ENCODE peak calls at places on chromosome 6, in four cellular contexts. T is WTC11, P is PC-3, S is cardiac muscle cell. O is an unnamed sample.

GRCh38 chr6:133542056-133542821 is 301.1 kb downstream of the EYA4 start:
- DNase-seq in T (no peak), P (peak), S (peak), O (no peak)

GRCh38 chr6:122747573-122747972 is 31.9 kb upstream of the FABP7 start:
- DNase-seq in T (no peak), P (no peak), S (no peak), O (no peak)

GRCh38 chr6:3267162-3267561 is 8.4 kb downstream of the PSMG4 start:
- DNase-seq in S (no peak), P (no peak), T (no peak), O (no peak)

GRCh38 chr6:158642097-158642601 is 2.4 kb downstream of the DYNLT1 start:
- DNase-seq in S (peak), T (no peak), P (peak), O (no peak)

GRCh38 chr6:157721431-157722229 is 101.4 kb upstream of the SNX9 start:
- DNase-seq in S (no peak), T (no peak), P (no peak), O (no peak)

GRCh38 chr6:136783495-136784270 is 8.6 kb downstream of the MAP3K5 start:
- DNase-seq in P (no peak), S (no peak), T (no peak), O (no peak)

GRCh38 chr6:121504227-121504626 is 68.8 kb downstream of the GJA1 start:
- DNase-seq in S (peak), P (peak), T (no peak), O (no peak)

GRCh38 chr6:56683882-56684281 is 41.2 kb upstream of the DST start:
- DNase-seq in P (peak), S (peak), T (no peak), O (no peak)

GRCh38 chr6:37340639-37340943 is 13.2 kb upstream of the RNF8 start:
- DNase-seq in S (no peak), T (no peak), P (peak), O (no peak)

GRCh38 chr6:28580484-28580883 is 54.8 kb downstream of the GPX5 start:
- DNase-seq in T (no peak), S (no peak), P (peak), O (no peak)

GRCh38 chr6:24740861-24741260 is 21.9 kb upstream of the C6orf62 start:
- DNase-seq in P (peak), S (no peak), T (no peak), O (no peak)

GRCh38 chr6:24694198-24694597 is 24.8 kb downstream of the C6orf62 start:
- DNase-seq in P (no peak), T (no peak), S (no peak), O (no peak)

GRCh38 chr6:80186082-80186481 is 79.6 kb downstream of the BCKDHB start:
- DNase-seq in T (no peak), S (no peak), P (no peak), O (no peak)

GRCh38 chr6:113595921-113596376 is 261.2 kb upstream of the MARCKS start:
- DNase-seq in P (no peak), T (no peak), S (peak), O (no peak)

GRCh38 chr6:35967059-35967769 is 46.3 kb upstream of the SRPK1 start:
- DNase-seq in T (no peak), S (no peak), P (no peak), O (no peak)

GRCh38 chr6:170024940-170025339 is 265.9 kb downstream of the DLL1 start:
- DNase-seq in S (peak), T (no peak), P (peak), O (no peak)

GRCh38 chr6:105072799-105073199 is 107.0 kb downstream of the POPDC3 start:
- DNase-seq in T (no peak), P (peak), S (peak), O (no peak)

GRCh38 chr6:93751969-93752368 is 332.6 kb upstream of the EPHA7 start:
- DNase-seq in S (peak), T (no peak), P (no peak), O (no peak)

GRCh38 chr6:22888147-22888831 is 318.9 kb downstream of the HDGFL1 start:
- DNase-seq in P (peak), T (no peak), S (no peak), O (no peak)

GRCh38 chr6:89411019-89411268 is 1.1 kb downstream of the RRAGD start:
- DNase-seq in S (no peak), P (no peak), T (no peak), O (no peak)

GRCh38 chr6:11380549-11380948 is 148.1 kb upstream of the NEDD9 start:
- DNase-seq in T (no peak), P (no peak), S (no peak), O (no peak)

GRCh38 chr6:45605971-45606370 is 228.2 kb upstream of the SUPT3H start:
- DNase-seq in T (no peak), S (peak), P (no peak), O (no peak)

GRCh38 chr6:29976588-29977424 is 34.5 kb downstream of the HLA-A start:
- DNase-seq in T (peak), S (peak), P (peak), O (peak)

GRCh38 chr6:74734901-74735300 is 471.0 kb downstream of the COL12A1 start:
- DNase-seq in T (no peak), P (no peak), S (no peak), O (no peak)

GRCh38 chr6:33886673-33887144 is 82.9 kb upstream of the MLN start:
- DNase-seq in T (no peak), S (peak), P (peak), O (no peak)

GRCh38 chr6:35195120-35195780 is 18.5 kb upstream of the SCUBE3 start:
- DNase-seq in T (no peak), S (no peak), P (peak), O (no peak)

GRCh38 chr6:68978411-68978810 is 343.3 kb downstream of the ADGRB3 start:
- DNase-seq in P (no peak), S (no peak), T (no peak), O (no peak)

GRCh38 chr6:87407531-87407895 is 259 bp upstream of the CFAP206 start:
- DNase-seq in P (peak), T (no peak), S (peak), O (no peak)

DNA sequence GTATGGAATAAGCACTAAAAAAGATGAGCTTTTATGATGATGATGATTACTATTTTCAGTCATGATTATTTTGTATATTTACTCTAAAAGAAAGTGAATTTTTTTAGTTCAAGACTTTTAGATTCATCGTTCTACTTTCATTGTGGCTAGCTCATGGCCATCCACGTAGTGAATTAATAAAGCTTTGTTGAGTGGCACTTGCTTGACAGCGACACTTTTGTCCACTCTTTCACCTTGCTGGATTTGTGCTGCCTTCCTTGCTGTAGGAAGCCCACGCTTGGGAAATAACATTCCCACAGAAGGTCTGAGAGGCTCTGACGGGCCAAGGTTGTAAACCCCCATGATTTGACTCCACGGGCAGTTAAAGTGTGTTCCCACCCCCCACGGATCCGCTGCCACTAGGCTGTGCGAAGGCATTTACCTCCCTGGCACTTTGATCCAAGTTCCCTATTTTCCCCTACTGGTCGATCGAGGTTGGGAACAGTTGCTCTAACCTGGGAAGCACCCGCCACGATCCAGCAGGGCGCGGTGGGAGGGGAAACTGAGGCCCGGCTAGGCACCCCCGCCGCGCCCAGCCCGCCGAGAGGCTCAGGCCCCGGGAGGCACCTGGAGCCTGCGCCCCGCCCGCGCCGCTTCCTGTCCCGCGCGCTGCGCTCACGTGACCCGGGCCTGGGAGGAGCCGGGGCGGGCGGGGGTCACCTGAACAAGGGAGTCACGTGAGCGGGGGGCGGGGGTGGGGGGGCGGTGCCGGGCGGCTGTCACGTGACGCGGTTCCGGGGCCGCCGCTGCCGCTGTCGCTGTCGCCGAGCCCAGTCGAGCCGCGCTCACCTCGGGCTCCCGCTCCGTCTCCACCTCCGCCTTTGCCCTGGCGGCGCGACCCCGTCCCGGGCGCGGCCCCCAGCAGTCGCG is at the start of gene IGF2R:
- DNase-seq in T (peak), P (peak), S (peak), O (peak)
- TF ChIP-seq CTCF in T (no peak), P (no peak), S (peak), O (no peak)

DNA sequence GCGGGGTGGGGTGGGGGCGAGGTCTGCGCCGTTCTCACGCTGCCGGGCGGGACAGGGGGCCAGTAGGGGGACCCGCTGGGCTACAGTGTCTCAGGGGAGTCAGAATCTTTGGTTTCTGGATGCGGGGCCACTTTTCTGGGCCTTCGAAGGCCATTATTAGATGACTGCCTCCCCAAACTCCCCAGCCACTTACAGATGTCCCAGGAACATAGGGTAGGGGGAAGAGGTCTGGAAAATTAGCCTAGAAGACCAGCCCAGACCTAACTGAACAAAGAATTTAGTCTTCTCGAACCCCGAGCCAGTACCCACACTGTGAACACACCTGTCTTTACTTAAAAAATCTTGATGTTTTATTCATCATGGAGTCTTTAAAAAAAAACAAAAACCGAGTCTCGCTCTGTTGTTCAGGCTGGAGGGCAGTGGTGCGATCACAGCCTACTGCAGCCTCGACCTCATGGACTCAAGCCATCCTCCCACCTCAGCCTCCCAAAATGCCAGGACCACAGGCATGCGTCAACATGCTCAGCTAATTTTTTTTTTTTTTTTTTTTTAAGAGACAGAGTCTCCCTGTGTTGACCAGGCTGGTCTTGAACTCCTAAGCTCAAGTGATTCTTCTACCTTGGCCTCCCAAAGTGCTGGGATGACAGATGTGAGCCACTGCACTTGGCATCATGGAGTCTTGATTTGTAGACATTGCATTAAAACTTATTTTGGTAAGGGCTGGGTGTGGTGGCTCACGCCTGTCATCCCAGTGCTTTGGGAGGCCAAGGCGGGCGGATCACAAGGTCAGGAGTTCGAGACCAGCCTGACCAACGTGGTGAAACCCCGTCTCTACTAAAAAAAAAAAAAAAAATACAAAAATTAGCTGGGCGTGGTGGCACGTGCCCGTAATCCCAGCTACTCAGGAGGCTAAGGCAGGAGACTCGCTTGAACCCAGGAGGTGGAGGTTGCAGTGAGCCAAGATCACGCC is 3.3 kb upstream of the SLC29A1 start:
- DNase-seq in S (no peak), T (no peak), P (no peak), O (no peak)
- TF ChIP-seq CTCF in S (no peak), T (no peak), P (no peak), O (no peak)

GRCh38 chr6:99821164-99821563 is 172.9 kb downstream of the MCHR2 start:
- DNase-seq in S (no peak), P (peak), T (no peak), O (no peak)

GRCh38 chr6:99819853-99820252 is 174.2 kb downstream of the MCHR2 start:
- DNase-seq in S (no peak), T (no peak), P (no peak), O (no peak)

GRCh38 chr6:99818161-99818560 is 175.9 kb downstream of the MCHR2 start:
- DNase-seq in S (no peak), T (no peak), P (no peak), O (no peak)

DNA sequence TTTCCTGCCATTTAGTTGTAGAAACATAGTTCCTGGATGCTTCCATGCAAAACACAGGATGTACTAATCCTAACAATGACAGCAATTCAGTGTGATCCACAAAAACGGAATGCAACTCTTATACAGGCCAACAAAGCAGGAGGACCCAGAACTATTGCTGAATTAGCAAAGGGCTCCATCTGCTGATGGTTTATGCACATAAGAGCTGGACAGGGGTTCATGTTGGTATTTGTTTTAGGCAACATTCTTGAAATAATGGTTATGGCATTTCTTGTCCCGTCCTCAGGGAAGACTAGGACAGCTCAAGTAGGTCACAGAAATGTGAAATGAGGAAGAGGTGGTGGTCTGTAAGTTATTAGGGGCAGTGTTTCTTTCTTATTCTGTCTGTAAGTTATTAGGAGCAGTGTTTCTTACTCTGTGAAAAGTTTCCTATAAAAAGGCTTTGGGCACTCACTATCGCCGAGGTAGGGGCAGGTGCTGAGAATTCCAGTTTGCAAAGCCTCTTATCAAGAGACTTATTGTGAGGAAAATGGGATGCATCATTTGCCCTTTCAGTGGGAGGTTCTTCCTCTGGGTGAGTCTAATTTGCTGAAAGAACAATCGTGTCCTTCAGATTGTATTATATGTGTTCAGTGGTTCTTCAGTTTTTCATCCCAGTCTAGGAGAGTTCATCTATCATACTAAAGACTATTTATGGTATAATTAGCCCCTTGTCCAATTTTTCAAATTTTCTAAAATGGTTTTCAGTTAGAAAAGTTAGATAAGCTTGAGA is 171.1 kb downstream of the MCHR2 start:
- DNase-seq in T (no peak), S (peak), P (peak), O (peak)
- TF ChIP-seq CTCF in T (no peak), S (peak), P (peak), O (peak)

GRCh38 chr6:91659881-91660280 is 1073.0 kb upstream of the MAP3K7 start:
- DNase-seq in P (no peak), T (no peak), S (no peak), O (no peak)
- TF ChIP-seq CTCF in P (no peak), T (no peak), S (no peak), O (no peak)

GRCh38 chr6:6764764-6765434 is 176.4 kb downstream of the LY86 start:
- DNase-seq in P (no peak), T (no peak), S (no peak), O (no peak)

GRCh38 chr6:6760054-6760453 is 171.5 kb downstream of the LY86 start:
- DNase-seq in S (no peak), P (no peak), T (no peak), O (no peak)

GRCh38 chr6:6758546-6758914 is 170.0 kb downstream of the LY86 start:
- DNase-seq in S (no peak), T (no peak), P (no peak), O (no peak)

GRCh38 chr6:6753301-6753700 is 164.8 kb downstream of the LY86 start:
- DNase-seq in T (no peak), S (no peak), P (no peak), O (no peak)

GRCh38 chr6:6758915-6759654 is 170.6 kb downstream of the LY86 start:
- DNase-seq in S (peak), T (peak), P (peak), O (peak)
- TF ChIP-seq CTCF in S (peak), T (peak), P (peak), O (peak)

O was measured in nephron progenitor cell.